ENCODE peak calls at places on chromosomes 3 and 15, in six cellular contexts. J is fibroblast of the aortic adventitia; B is stimulated activated CD4-positive, alpha-beta T cell treated with anti-CD3 and anti-CD28 coated beads, TNF-alpha, amount 100 ng/mL, for 1 hour; R is C1 segment of cervical spinal cord; Q is T-helper 17 cell; P is GM20000. W is an unnamed sample.

GRCh38 chr3:64560802-64561502 is 126.8 kb downstream of the ADAMTS9 start:
- DNase-seq in J (peak; percentile 9), B (no peak), R (no peak), Q (no peak), P (no peak), W (no peak)

GRCh38 chr15:65791335-65792129 is 561 bp downstream of the DENND4A start:
- DNase-seq in J (peak; percentile 39), B (peak; percentile 27), R (no peak), Q (peak; percentile 53), P (peak; percentile 23), W (no peak)

GRCh38 chr3:49238274-49239127 is 38.5 kb downstream of the C3orf62 start:
- DNase-seq in J (peak; percentile 89), B (no peak), R (no peak), Q (no peak), P (no peak), W (peak; percentile 100)

GRCh38 chr15:65805019-65805738 is 13.1 kb upstream of the DENND4A start:
- DNase-seq in J (no peak), B (no peak), R (no peak), Q (no peak), P (no peak), W (no peak)

GRCh38 chr15:72970965-72971746 is 81.1 kb upstream of the NEO1 start:
- DNase-seq in J (no peak), B (no peak), R (no peak), Q (no peak), P (no peak), W (no peak)

GRCh38 chr3:66405701-66406091 is 95.1 kb downstream of the LRIG1 start:
- DNase-seq in J (peak; percentile 81), B (no peak), R (no peak), Q (no peak), P (no peak), W (no peak)

GRCh38 chr3:99659965-99660364 is 21.6 kb downstream of the COL8A1 start:
- DNase-seq in J (peak; percentile 58), B (no peak), R (no peak), Q (no peak), P (no peak), W (no peak)

GRCh38 chr3:153277029-153277428 is 115.0 kb downstream of the RAP2B start:
- DNase-seq in J (no peak), B (no peak), R (no peak), Q (no peak), P (no peak), W (no peak)

GRCh38 chr15:56732881-56733130 is 503 bp downstream of the ZNF280D start:
- DNase-seq in J (no peak), B (no peak), R (no peak), Q (no peak), P (peak; percentile 19), W (no peak)